ENCODE peak calls at places on chromosomes 12 and 14, in nine cellular contexts. One of them, this sample, is unnamed.

GRCh38 chr14:104136472-104137296 is 1.7 kb upstream of the KIF26A start:
- DNase-seq in A549: no peak
- DNase-seq in ovary: peak; percentile 21
- DNase-seq in fibroblast of villous mesenchyme: no peak
- DNase-seq in GM12864: no peak
- DNase-seq in CD8-positive, alpha-beta memory T cell: no peak
- DNase-seq in right atrium auricular region: no peak
- DNase-seq in upper lobe of left lung: peak; percentile 81
- DNase-seq in adrenal gland: no peak
- DNase-seq in this sample: no peak

GRCh38 chr12:47775100-47775911 is 2.3 kb downstream of the SLC48A1 start:
- DNase-seq in GM12864: no peak
- DNase-seq in right atrium auricular region: no peak
- DNase-seq in ovary: peak; percentile 30
- DNase-seq in CD8-positive, alpha-beta memory T cell: no peak
- DNase-seq in adrenal gland: peak; percentile 74
- DNase-seq in upper lobe of left lung: no peak
- DNase-seq in fibroblast of villous mesenchyme: peak; percentile 55
- DNase-seq in A549: no peak
- DNase-seq in this sample: no peak

GRCh38 chr12:68957273-68957672 is 24.3 kb upstream of the CPM start:
- DNase-seq in right atrium auricular region: no peak
- DNase-seq in GM12864: no peak
- DNase-seq in adrenal gland: no peak
- DNase-seq in CD8-positive, alpha-beta memory T cell: no peak
- DNase-seq in fibroblast of villous mesenchyme: no peak
- DNase-seq in upper lobe of left lung: no peak
- DNase-seq in A549: no peak
- DNase-seq in ovary: no peak
- DNase-seq in this sample: no peak

GRCh38 chr12:40980346-40981005 is 207.6 kb upstream of the PDZRN4 start:
- DNase-seq in fibroblast of villous mesenchyme: no peak
- DNase-seq in upper lobe of left lung: no peak
- DNase-seq in ovary: no peak
- DNase-seq in CD8-positive, alpha-beta memory T cell: no peak
- DNase-seq in GM12864: no peak
- DNase-seq in A549: no peak
- DNase-seq in right atrium auricular region: no peak
- DNase-seq in adrenal gland: no peak
- DNase-seq in this sample: peak; percentile 2

GRCh38 chr12:124523071-124523470 is 44.3 kb downstream of the NCOR2 start:
- DNase-seq in fibroblast of villous mesenchyme: no peak
- DNase-seq in right atrium auricular region: no peak
- DNase-seq in A549: no peak
- DNase-seq in upper lobe of left lung: no peak
- DNase-seq in ovary: no peak
- DNase-seq in CD8-positive, alpha-beta memory T cell: no peak
- DNase-seq in GM12864: no peak
- DNase-seq in adrenal gland: no peak
- DNase-seq in this sample: no peak

GRCh38 chr12:131950182-131950913 is 606 bp downstream of the EP400 start:
- DNase-seq in A549: no peak
- DNase-seq in CD8-positive, alpha-beta memory T cell: no peak
- DNase-seq in fibroblast of villous mesenchyme: no peak
- DNase-seq in GM12864: no peak
- DNase-seq in right atrium auricular region: peak; percentile 56
- DNase-seq in adrenal gland: peak; percentile 61
- DNase-seq in ovary: peak; percentile 58
- DNase-seq in upper lobe of left lung: no peak
- DNase-seq in this sample: no peak

GRCh38 chr12:13000935-13001724 is 1.1 kb upstream of the HEBP1 start:
- DNase-seq in fibroblast of villous mesenchyme: peak; percentile 51
- DNase-seq in A549: peak; percentile 86
- DNase-seq in ovary: peak; percentile 75
- DNase-seq in right atrium auricular region: no peak
- DNase-seq in upper lobe of left lung: peak; percentile 92
- DNase-seq in adrenal gland: peak; percentile 61
- DNase-seq in CD8-positive, alpha-beta memory T cell: peak; percentile 53
- DNase-seq in GM12864: no peak
- DNase-seq in this sample: peak; percentile 32

GRCh38 chr12:22014041-22014782 is 31.8 kb upstream of the CMAS start:
- DNase-seq in right atrium auricular region: no peak
- DNase-seq in CD8-positive, alpha-beta memory T cell: no peak
- DNase-seq in adrenal gland: no peak
- DNase-seq in GM12864: no peak
- DNase-seq in fibroblast of villous mesenchyme: peak; percentile 32
- DNase-seq in ovary: no peak
- DNase-seq in A549: no peak
- DNase-seq in upper lobe of left lung: no peak
- DNase-seq in this sample: no peak

GRCh38 chr14:101201535-101202125 is 298.1 kb upstream of the RTL1 start:
- DNase-seq in adrenal gland: peak; percentile 23
- DNase-seq in A549: no peak
- DNase-seq in upper lobe of left lung: no peak
- DNase-seq in GM12864: no peak
- DNase-seq in fibroblast of villous mesenchyme: no peak
- DNase-seq in ovary: no peak
- DNase-seq in CD8-positive, alpha-beta memory T cell: no peak
- DNase-seq in right atrium auricular region: peak; percentile 32
- DNase-seq in this sample: no peak

GRCh38 chr12:22971771-22972191 is 346.8 kb downstream of the ETNK1 start:
- DNase-seq in CD8-positive, alpha-beta memory T cell: no peak
- DNase-seq in right atrium auricular region: no peak
- DNase-seq in upper lobe of left lung: no peak
- DNase-seq in fibroblast of villous mesenchyme: peak; percentile 96
- DNase-seq in A549: no peak
- DNase-seq in GM12864: no peak
- DNase-seq in ovary: no peak
- DNase-seq in adrenal gland: no peak
- DNase-seq in this sample: peak; percentile 55

GRCh38 chr12:12376636-12377448 is 20.0 kb downstream of the BORCS5 start:
- DNase-seq in CD8-positive, alpha-beta memory T cell: peak; percentile 73
- DNase-seq in ovary: no peak
- DNase-seq in upper lobe of left lung: no peak
- DNase-seq in right atrium auricular region: no peak
- DNase-seq in adrenal gland: no peak
- DNase-seq in A549: peak; percentile 75
- DNase-seq in GM12864: peak; percentile 70
- DNase-seq in fibroblast of villous mesenchyme: peak; percentile 86
- DNase-seq in this sample: peak; percentile 86

GRCh38 chr14:61511558-61511924 is 183.8 kb upstream of the HIF1A start:
- DNase-seq in right atrium auricular region: no peak
- DNase-seq in A549: no peak
- DNase-seq in upper lobe of left lung: no peak
- DNase-seq in CD8-positive, alpha-beta memory T cell: peak; percentile 39
- DNase-seq in adrenal gland: peak; percentile 88
- DNase-seq in ovary: no peak
- DNase-seq in fibroblast of villous mesenchyme: no peak
- DNase-seq in GM12864: no peak
- DNase-seq in this sample: no peak

DNA sequence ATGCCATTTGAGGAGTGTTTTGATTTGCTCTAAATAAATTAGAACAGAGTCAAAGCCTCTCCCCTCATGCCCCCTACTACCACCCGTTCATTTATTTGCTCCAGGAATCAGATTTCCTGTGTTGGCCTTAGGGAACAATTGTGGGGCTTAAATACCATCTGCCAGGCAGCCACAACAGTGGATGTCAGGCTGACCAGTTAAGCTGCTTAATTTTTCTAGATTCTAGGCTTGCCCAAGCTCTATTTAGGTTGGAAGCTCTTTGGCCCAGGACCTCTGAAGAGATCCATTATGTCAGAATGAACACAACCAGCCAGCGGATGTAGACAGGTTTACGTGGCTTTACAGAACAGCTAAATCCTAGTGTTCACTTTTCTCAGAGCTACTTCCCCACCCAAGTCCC is 1.0 kb upstream of the TIMELESS start:
- DNase-seq in GM12864: no peak
- DNase-seq in fibroblast of villous mesenchyme: no peak
- DNase-seq in right atrium auricular region: no peak
- DNase-seq in ovary: no peak
- DNase-seq in CD8-positive, alpha-beta memory T cell: no peak
- DNase-seq in adrenal gland: no peak
- DNase-seq in A549: no peak
- DNase-seq in upper lobe of left lung: no peak
- DNase-seq in this sample: no peak
- H3K4me3 ChIP-seq in GM12864: no peak overlapping the region
- H3K4me3 ChIP-seq in fibroblast of villous mesenchyme: no peak overlapping the region
- H3K4me3 ChIP-seq in right atrium auricular region: no peak overlapping the region
- H3K4me3 ChIP-seq in ovary: no peak overlapping the region
- H3K4me3 ChIP-seq in CD8-positive, alpha-beta memory T cell: peak overlapping the region; percentile 92
- H3K4me3 ChIP-seq in adrenal gland: no peak overlapping the region
- H3K4me3 ChIP-seq in A549: no peak overlapping the region
- H3K4me3 ChIP-seq in upper lobe of left lung: no peak overlapping the region
- H3K4me3 ChIP-seq in this sample: no peak overlapping the region

GRCh38 chr12:6765634-6766581 is at the start of gene PTMS:
- DNase-seq in adrenal gland: peak; percentile 88
- DNase-seq in ovary: peak; percentile 91
- DNase-seq in fibroblast of villous mesenchyme: peak; percentile 97
- DNase-seq in upper lobe of left lung: peak; percentile 94
- DNase-seq in right atrium auricular region: peak; percentile 83
- DNase-seq in GM12864: no peak
- DNase-seq in A549: peak; percentile 77
- DNase-seq in CD8-positive, alpha-beta memory T cell: no peak
- DNase-seq in this sample: peak; percentile 92

GRCh38 chr12:6765048-6765633 is 1.0 kb upstream of the PTMS start:
- DNase-seq in A549: peak; percentile 36
- DNase-seq in ovary: no peak
- DNase-seq in adrenal gland: no peak
- DNase-seq in right atrium auricular region: no peak
- DNase-seq in GM12864: no peak
- DNase-seq in CD8-positive, alpha-beta memory T cell: no peak
- DNase-seq in fibroblast of villous mesenchyme: peak; percentile 12
- DNase-seq in upper lobe of left lung: no peak
- DNase-seq in this sample: no peak

GRCh38 chr12:6764011-6764828 is 1.9 kb upstream of the PTMS start:
- DNase-seq in A549: peak; percentile 100
- DNase-seq in GM12864: peak; percentile 93
- DNase-seq in right atrium auricular region: peak; percentile 95
- DNase-seq in CD8-positive, alpha-beta memory T cell: peak; percentile 50
- DNase-seq in upper lobe of left lung: peak; percentile 88
- DNase-seq in fibroblast of villous mesenchyme: peak; percentile 100
- DNase-seq in adrenal gland: peak; percentile 98
- DNase-seq in ovary: peak; percentile 95
- DNase-seq in this sample: peak; percentile 99

GRCh38 chr12:6761849-6762248 is 4.3 kb upstream of the PTMS start:
- DNase-seq in right atrium auricular region: no peak
- DNase-seq in ovary: no peak
- DNase-seq in upper lobe of left lung: no peak
- DNase-seq in A549: no peak
- DNase-seq in fibroblast of villous mesenchyme: no peak
- DNase-seq in CD8-positive, alpha-beta memory T cell: no peak
- DNase-seq in GM12864: no peak
- DNase-seq in adrenal gland: no peak
- DNase-seq in this sample: no peak

DNA sequence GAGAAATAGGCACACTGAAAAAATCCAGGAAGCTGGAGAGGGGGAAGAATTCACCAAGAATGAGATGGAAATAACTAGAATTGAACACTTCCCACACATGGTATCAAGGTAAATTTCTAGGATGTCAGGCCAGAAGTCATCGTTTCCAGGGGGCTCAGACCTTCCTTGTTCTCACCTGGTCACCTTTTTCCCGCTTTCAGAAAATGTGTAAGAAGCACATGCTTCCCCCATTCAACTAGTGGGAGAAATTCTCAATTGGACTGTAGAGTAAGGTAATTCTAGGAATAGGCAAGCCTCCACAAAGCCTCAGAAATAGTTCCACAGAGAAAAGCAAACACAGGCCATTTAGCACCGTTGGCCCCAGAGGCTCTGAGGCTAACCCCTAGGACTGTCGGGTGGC is 2.8 kb upstream of the PTMS start:
- DNase-seq in ovary: no peak
- DNase-seq in right atrium auricular region: no peak
- DNase-seq in upper lobe of left lung: no peak
- DNase-seq in A549: no peak
- DNase-seq in GM12864: no peak
- DNase-seq in fibroblast of villous mesenchyme: no peak
- DNase-seq in adrenal gland: no peak
- DNase-seq in CD8-positive, alpha-beta memory T cell: no peak
- DNase-seq in this sample: no peak
- H3K4me3 ChIP-seq in ovary: peak overlapping the region; percentile 3
- H3K4me3 ChIP-seq in right atrium auricular region: no peak overlapping the region
- H3K4me3 ChIP-seq in upper lobe of left lung: no peak overlapping the region
- H3K4me3 ChIP-seq in A549: peak overlapping the region; percentile 20
- H3K4me3 ChIP-seq in GM12864: no peak overlapping the region
- H3K4me3 ChIP-seq in fibroblast of villous mesenchyme: peak overlapping the region; percentile 51
- H3K4me3 ChIP-seq in adrenal gland: peak overlapping the region; percentile 28
- H3K4me3 ChIP-seq in CD8-positive, alpha-beta memory T cell: no peak overlapping the region
- H3K4me3 ChIP-seq in this sample: peak overlapping the region; percentile 3

DNA sequence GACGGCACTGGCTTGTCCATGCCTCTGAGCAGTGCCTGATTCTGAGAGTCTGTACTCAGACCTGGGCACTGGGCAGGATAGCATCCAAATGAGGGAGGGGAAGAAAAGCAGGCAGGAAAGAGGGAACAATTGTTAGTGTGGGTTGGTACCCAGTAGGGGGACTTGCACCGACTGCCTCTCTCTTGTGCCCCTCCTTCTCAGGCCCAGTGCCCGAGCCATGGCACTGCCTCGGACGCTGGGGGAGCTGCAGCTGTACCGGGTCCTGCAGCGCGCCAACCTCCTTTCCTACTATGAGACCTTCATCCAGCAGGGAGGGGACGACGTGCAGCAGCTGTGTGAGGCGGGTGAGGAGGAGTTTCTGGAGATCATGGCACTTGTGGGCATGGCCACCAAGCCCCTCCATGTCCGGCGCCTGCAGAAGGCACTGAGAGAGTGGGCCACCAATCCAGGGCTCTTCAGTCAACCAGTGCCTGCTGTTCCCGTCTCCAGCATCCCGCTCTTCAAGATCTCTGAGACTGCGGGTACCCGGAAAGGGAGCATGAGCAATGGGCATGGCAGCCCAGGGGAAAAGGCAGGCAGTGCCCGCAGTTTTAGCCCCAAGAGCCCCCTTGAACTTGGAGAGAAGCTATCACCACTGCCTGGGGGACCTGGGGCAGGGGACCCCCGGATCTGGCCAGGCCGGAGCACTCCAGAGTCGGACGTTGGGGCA is 2.2 kb downstream of the NAB2 start:
- DNase-seq in GM12864: no peak
- DNase-seq in A549: no peak
- DNase-seq in adrenal gland: no peak
- DNase-seq in right atrium auricular region: no peak
- DNase-seq in fibroblast of villous mesenchyme: no peak
- DNase-seq in upper lobe of left lung: peak; percentile 62
- DNase-seq in ovary: no peak
- DNase-seq in CD8-positive, alpha-beta memory T cell: no peak
- DNase-seq in this sample: no peak
- H3K4me3 ChIP-seq in GM12864: peak overlapping the region; percentile 29
- H3K4me3 ChIP-seq in A549: no peak overlapping the region
- H3K4me3 ChIP-seq in adrenal gland: peak overlapping the region; percentile 53
- H3K4me3 ChIP-seq in right atrium auricular region: peak overlapping the region; percentile 82
- H3K4me3 ChIP-seq in fibroblast of villous mesenchyme: peak overlapping the region; percentile 93
- H3K4me3 ChIP-seq in upper lobe of left lung: peak overlapping the region; percentile 43
- H3K4me3 ChIP-seq in ovary: peak overlapping the region; percentile 67
- H3K4me3 ChIP-seq in CD8-positive, alpha-beta memory T cell: no peak overlapping the region
- H3K4me3 ChIP-seq in this sample: peak overlapping the region; percentile 98

GRCh38 chr14:73238941-73239340 is 1.6 kb downstream of the PAPLN start:
- DNase-seq in A549: no peak
- DNase-seq in ovary: no peak
- DNase-seq in CD8-positive, alpha-beta memory T cell: no peak
- DNase-seq in GM12864: no peak
- DNase-seq in right atrium auricular region: no peak
- DNase-seq in fibroblast of villous mesenchyme: no peak
- DNase-seq in upper lobe of left lung: no peak
- DNase-seq in adrenal gland: no peak
- DNase-seq in this sample: no peak
- H3K4me3 ChIP-seq in A549: no peak overlapping the region
- H3K4me3 ChIP-seq in ovary: no peak overlapping the region
- H3K4me3 ChIP-seq in CD8-positive, alpha-beta memory T cell: no peak overlapping the region
- H3K4me3 ChIP-seq in GM12864: no peak overlapping the region
- H3K4me3 ChIP-seq in right atrium auricular region: no peak overlapping the region
- H3K4me3 ChIP-seq in fibroblast of villous mesenchyme: no peak overlapping the region
- H3K4me3 ChIP-seq in upper lobe of left lung: no peak overlapping the region
- H3K4me3 ChIP-seq in adrenal gland: peak overlapping the region; percentile 68
- H3K4me3 ChIP-seq in this sample: no peak overlapping the region

GRCh38 chr14:64696355-64696844 is 7.8 kb upstream of the PLEKHG3 start:
- DNase-seq in right atrium auricular region: no peak
- DNase-seq in upper lobe of left lung: no peak
- DNase-seq in GM12864: no peak
- DNase-seq in ovary: no peak
- DNase-seq in A549: no peak
- DNase-seq in fibroblast of villous mesenchyme: peak; percentile 70
- DNase-seq in CD8-positive, alpha-beta memory T cell: no peak
- DNase-seq in adrenal gland: peak; percentile 63
- DNase-seq in this sample: no peak
- H3K4me3 ChIP-seq in right atrium auricular region: no peak overlapping the region
- H3K4me3 ChIP-seq in upper lobe of left lung: no peak overlapping the region
- H3K4me3 ChIP-seq in GM12864: no peak overlapping the region
- H3K4me3 ChIP-seq in ovary: no peak overlapping the region
- H3K4me3 ChIP-seq in A549: no peak overlapping the region
- H3K4me3 ChIP-seq in fibroblast of villous mesenchyme: no peak overlapping the region
- H3K4me3 ChIP-seq in CD8-positive, alpha-beta memory T cell: no peak overlapping the region
- H3K4me3 ChIP-seq in adrenal gland: no peak overlapping the region
- H3K4me3 ChIP-seq in this sample: no peak overlapping the region

This sample was measured in IMR-90.